ENCODE peak calls at places on chromosome 21, in seven cellular contexts. Z, U, A, O, T, D and N are unnamed samples. For H3K4me1, the result is how much of the 10 kb centered on the place peaks cover.

GRCh38 chr21:31444061-31444460 is 100.0 kb upstream of the TIAM1 start:
- DNase-seq in T (no peak), Z (peak), O (no peak), A (no peak), U (no peak), D (no peak), N (no peak)

GRCh38 chr21:33780631-33781030 is 135.0 kb downstream of the ATP5PO start:
- DNase-seq in D (no peak), Z (peak), U (no peak), O (no peak), A (no peak), T (no peak), N (no peak)

GRCh38 chr21:33988237-33988835 is 72.7 kb upstream of the ATP5PO start:
- DNase-seq in D (no peak), A (no peak), U (no peak), Z (no peak), T (no peak), O (no peak), N (no peak)

GRCh38 chr21:20720623-20721022 is 277.6 kb upstream of the NCAM2 start:
- DNase-seq in Z (peak), A (no peak), U (no peak), D (no peak), O (no peak), T (no peak), N (no peak)

GRCh38 chr21:34986561-34987533 is 62.3 kb downstream of the RUNX1 start:
- DNase-seq in Z (peak), U (no peak), O (no peak), T (no peak), D (no peak), A (no peak), N (no peak)

GRCh38 chr21:28212056-28212455 is 780.6 kb downstream of the LTN1 start:
- DNase-seq in T (no peak), A (no peak), D (no peak), U (no peak), O (no peak), Z (no peak), N (no peak)

GRCh38 chr21:22020221-22020620 is 1022.0 kb downstream of the NCAM2 start:
- DNase-seq in O (no peak), D (no peak), T (no peak), A (no peak), Z (peak), U (no peak), N (no peak)

GRCh38 chr21:28142692-28143091 is 850.0 kb downstream of the LTN1 start:
- DNase-seq in A (no peak), O (no peak), Z (peak), T (no peak), D (no peak), U (no peak), N (no peak)

GRCh38 chr21:34509151-34509550 is 2.9 kb downstream of the KCNE1 start:
- DNase-seq in Z (no peak), O (no peak), T (no peak), A (no peak), D (no peak), U (no peak), N (no peak)

GRCh38 chr21:39863111-39863510 is 4.1 kb upstream of the PCP4 start:
- DNase-seq in D (no peak), T (no peak), U (no peak), A (no peak), Z (no peak), O (no peak), N (no peak)

GRCh38 chr21:39984613-39985012 is 117.4 kb downstream of the PCP4 start:
- DNase-seq in U (no peak), O (no peak), A (no peak), T (no peak), D (no peak), Z (no peak), N (no peak)

GRCh38 chr21:34517491-34518245 is 5.7 kb upstream of the KCNE1 start:
- DNase-seq in D (no peak), Z (no peak), T (no peak), U (no peak), O (no peak), A (no peak), N (no peak)

GRCh38 chr21:45480701-45481500 is 61.3 kb downstream of the SLC19A1 start:
- DNase-seq in A (no peak), Z (no peak), U (peak), O (no peak), D (no peak), T (no peak), N (no peak)
- H3K4me1 ChIP-seq in A (under half), Z (under half), U (under half), O (under half), D (under half), T (under half), N (under half)

GRCh38 chr21:43775795-43776430 is at the start of gene CSTB:
- DNase-seq in D (peak), Z (peak), T (peak), A (peak), O (peak), U (peak), N (peak)

GRCh38 chr21:43779660-43780059 is 3.6 kb upstream of the CSTB start:
- DNase-seq in O (no peak), D (no peak), Z (no peak), T (no peak), A (no peak), U (no peak), N (no peak)

GRCh38 chr21:43777953-43778352 is 1.8 kb upstream of the CSTB start:
- DNase-seq in D (no peak), Z (no peak), T (no peak), O (no peak), A (no peak), U (no peak), N (no peak)

GRCh38 chr21:43775190-43775589 is 918 bp downstream of the CSTB start:
- DNase-seq in U (no peak), O (no peak), A (no peak), D (no peak), T (no peak), Z (no peak), N (no peak)

GRCh38 chr21:43778469-43779335 is 2.6 kb upstream of the CSTB start:
- DNase-seq in D (no peak), U (no peak), A (peak), O (no peak), T (no peak), Z (no peak), N (no peak)
- TF ChIP-seq CTCF in D (no peak), U (no peak), A (no peak), O (no peak), T (no peak), Z (no peak), N (no peak)

DNA sequence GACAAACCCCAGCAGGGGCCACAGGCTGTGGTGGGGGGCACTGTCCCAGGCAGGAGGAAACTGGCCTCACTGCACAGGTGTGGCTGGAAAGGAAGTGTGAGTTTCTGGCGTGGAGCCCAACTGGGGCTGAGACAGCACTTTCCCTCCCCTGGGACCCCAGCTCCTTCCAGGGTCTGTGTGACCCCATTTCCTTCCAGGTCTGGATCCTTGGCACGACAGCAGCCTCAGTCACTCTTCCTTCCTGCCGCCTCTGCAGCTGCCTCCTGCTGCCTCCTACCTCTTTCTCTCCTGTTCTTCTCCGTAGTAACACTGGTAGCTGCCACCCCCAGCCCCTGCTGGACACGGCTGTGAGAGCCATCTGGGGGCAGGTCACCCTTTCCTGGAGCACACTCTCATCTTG is 88.0 kb downstream of the SIK1 start:
- DNase-seq in D (no peak), O (peak), Z (no peak), T (no peak), A (no peak), U (no peak), N (no peak)
- H3K4me1 ChIP-seq in D (under half), O (under half), Z (under half), T (under half), A (under half), U (under half), N (under half)

DNA sequence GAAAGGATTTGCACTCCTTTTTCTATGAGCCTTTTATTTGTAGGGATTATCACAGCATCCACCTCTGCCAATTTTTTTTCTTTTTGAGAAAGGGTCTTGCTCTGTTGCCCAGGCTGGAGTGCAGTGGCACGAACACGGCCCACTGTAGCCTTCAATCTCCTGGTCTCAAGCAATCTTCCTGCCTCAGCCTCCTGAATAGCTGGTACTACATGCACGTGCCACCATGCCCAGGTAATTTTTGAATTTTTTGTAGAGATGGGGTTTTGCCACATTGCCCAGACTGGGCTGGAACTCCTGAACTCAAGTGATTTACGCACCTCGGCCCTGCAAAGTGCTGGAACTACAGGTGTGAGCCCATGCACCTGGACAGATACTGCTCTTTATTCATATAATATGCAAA is 2.1 kb downstream of the SAMSN1 start:
- DNase-seq in D (no peak), U (no peak), T (no peak), Z (no peak), O (no peak), A (no peak), N (no peak)
- TF ChIP-seq CTCF in D (no peak), U (no peak), T (no peak), Z (no peak), O (no peak), A (no peak), N (no peak)

GRCh38 chr21:41761211-41762181 is 5.4 kb downstream of the RIPK4 start:
- DNase-seq in T (no peak), U (peak), Z (peak), D (no peak), A (peak), O (no peak), N (peak)
- H3K4me1 ChIP-seq in T (under half), U (under half), Z (under half), D (under half), A (under half), O (under half), N (half or more)

DNA sequence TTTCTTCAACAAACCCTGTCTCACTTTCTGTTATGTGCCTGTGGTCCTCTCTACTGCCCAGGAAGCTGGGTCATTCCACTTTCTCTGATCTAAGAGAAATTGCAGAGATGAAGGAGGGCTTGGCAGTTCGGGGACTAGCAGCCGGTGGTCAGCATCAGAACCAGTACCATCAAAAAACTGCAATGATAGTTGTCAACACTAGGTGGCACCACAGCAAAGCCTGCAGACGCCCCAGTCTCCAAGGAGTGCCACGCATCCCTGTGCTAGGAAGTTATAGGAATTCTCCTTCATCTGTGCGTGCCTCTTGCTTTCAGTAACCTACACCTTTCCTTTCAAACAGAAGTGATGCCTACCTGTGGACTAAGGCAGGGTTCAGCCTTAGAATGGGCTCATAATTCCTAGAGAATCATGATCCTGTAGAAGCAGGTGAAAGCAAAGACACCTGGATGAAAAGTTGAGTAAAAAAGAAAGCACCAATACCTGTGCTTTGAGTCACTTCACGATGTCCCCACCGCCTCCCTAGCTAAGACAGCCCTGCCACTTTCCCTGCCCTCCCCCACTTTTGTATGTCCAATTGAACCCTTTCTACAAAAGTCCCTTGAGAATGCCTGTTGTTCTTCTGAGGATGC is 129.2 kb downstream of the ADAMTS1 start:
- DNase-seq in Z (peak), A (no peak), O (peak), T (peak), U (no peak), D (no peak), N (peak)
- TF ChIP-seq CTCF in Z (peak), A (peak), O (peak), T (no peak), U (peak), D (peak), N (peak)

DNA sequence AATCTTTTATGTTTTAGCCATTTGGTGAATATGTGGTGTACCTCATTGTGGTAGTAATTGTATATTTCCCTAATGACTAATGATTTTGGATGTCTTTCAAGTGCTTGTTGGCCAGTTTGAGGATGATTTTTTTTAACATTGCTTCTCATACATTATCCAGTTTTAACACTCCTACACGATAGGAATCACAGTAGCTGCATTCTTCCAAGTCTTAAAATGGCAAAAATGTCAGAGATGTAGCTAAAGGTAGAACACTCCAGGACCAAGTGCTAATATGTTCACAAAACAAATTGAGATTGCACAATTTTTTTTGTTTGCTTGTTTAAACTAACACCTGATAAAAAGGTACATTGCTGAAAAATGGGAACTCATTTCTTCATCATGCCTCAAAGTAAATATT is 11.7 kb downstream of the USP25 start:
- DNase-seq in D (no peak), T (no peak), Z (peak), A (no peak), U (no peak), O (no peak), N (no peak)
- H3K4me1 ChIP-seq in D (under half), T (under half), Z (under half), A (under half), U (half or more), O (half or more), N (half or more)

DNA sequence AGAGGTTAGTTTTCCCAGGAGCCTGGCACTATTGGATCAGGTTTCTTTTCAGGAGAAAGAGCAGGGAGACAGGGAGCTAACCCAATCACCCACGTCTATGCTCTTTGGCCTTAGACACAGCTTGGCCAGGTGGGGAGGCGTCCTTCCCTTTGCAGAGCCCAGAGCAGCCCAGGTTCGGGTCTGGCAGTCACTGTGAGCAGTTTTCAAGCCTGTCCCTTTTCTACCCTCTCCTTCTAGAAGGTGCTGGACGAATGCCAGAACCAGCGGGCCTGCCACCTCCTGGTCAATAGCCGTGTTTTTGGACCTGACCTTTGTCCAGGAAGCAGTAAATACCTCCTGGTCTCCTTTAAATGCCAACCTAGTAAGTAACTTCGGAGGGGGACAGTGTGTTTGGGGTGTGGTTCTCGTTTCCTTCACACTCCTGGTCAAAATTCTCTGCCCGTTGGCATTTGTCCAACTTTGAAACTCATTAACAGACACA is 44.9 kb downstream of the EVA1C start:
- DNase-seq in U (peak), O (peak), D (peak), T (peak), A (peak), Z (peak), N (peak)
- TF ChIP-seq CTCF in U (peak), O (peak), D (no peak), T (no peak), A (no peak), Z (no peak), N (no peak)

GRCh38 chr21:38439336-38439900 is 58.9 kb downstream of the ERG start:
- DNase-seq in U (no peak), D (no peak), A (no peak), Z (peak), O (no peak), T (no peak), N (no peak)
- H3K4me1 ChIP-seq in U (half or more), D (under half), A (under half), Z (under half), O (half or more), T (under half), N (under half)

GRCh38 chr21:36630485-36631206 is 68.3 kb upstream of the SIM2 start:
- DNase-seq in Z (peak), O (peak), U (peak), T (peak), D (no peak), A (no peak), N (no peak)
- TF ChIP-seq CTCF in Z (peak), O (peak), U (peak), T (no peak), D (peak), A (peak), N (peak)